ENCODE peak calls at places on chromosomes 3 and 15, in nine cellular contexts. S, Z, G, H, N, D, R, J and X are unnamed samples.

GRCh38 chr3:28575748-28576589 is 227.3 kb upstream of the AZI2 start:
- DNase-seq in G (peak), J (peak), N (peak), Z (peak), D (peak), S (no peak), H (peak), R (peak), X (no peak)

GRCh38 chr3:155024006-155024638 is 56.0 kb upstream of the MME start:
- DNase-seq in G (no peak), J (no peak), R (no peak), S (peak), Z (peak), D (no peak), N (no peak), H (no peak), X (no peak)

GRCh38 chr3:197154-197855 is 742 bp downstream of the CHL1 start:
- DNase-seq in H (peak), J (peak), D (peak), R (no peak), N (peak), Z (no peak), G (peak), S (no peak), X (no peak)

GRCh38 chr3:8136553-8136952 is 365.1 kb upstream of the LMCD1 start:
- DNase-seq in R (no peak), N (no peak), J (no peak), D (no peak), G (no peak), S (no peak), H (no peak), Z (no peak), X (no peak)

GRCh38 chr3:25849101-25849500 is 59.2 kb downstream of the OXSM start:
- DNase-seq in N (no peak), Z (no peak), J (no peak), H (no peak), S (no peak), R (no peak), G (no peak), D (no peak), X (no peak)

GRCh38 chr3:57957823-57958222 is 50.4 kb upstream of the FLNB start:
- DNase-seq in S (no peak), D (no peak), R (no peak), Z (no peak), G (no peak), J (no peak), N (no peak), H (no peak), X (no peak)

GRCh38 chr3:59502806-59503205 is 453.0 kb upstream of the CFAP20DC start:
- DNase-seq in J (no peak), Z (no peak), H (no peak), S (peak), D (no peak), N (peak), G (no peak), R (no peak), X (peak)

GRCh38 chr3:114213669-114214541 is 23.5 kb downstream of the ZNF80 start:
- DNase-seq in Z (peak), N (peak), H (no peak), D (no peak), R (peak), G (no peak), J (peak), S (peak), X (peak)

GRCh38 chr3:155317211-155317610 is 23.7 kb upstream of the STRIT1 start:
- DNase-seq in J (no peak), S (no peak), G (no peak), Z (no peak), H (no peak), N (no peak), D (no peak), R (no peak), X (no peak)

GRCh38 chr15:66757521-66757920 is 55.5 kb downstream of the SMAD6 start:
- DNase-seq in S (no peak), N (no peak), G (no peak), R (no peak), Z (no peak), D (no peak), H (no peak), J (no peak), X (no peak)

GRCh38 chr3:149339931-149340309 is 6.5 kb upstream of the TM4SF18 start:
- DNase-seq in D (peak), R (peak), S (peak), Z (peak), J (no peak), H (no peak), N (peak), G (peak), X (peak)

GRCh38 chr3:141146979-141147470 is 84.6 kb upstream of the PXYLP1 start:
- DNase-seq in R (no peak), D (no peak), Z (no peak), H (no peak), S (no peak), N (no peak), G (no peak), J (no peak), X (no peak)

GRCh38 chr15:31403606-31404005 is 77.0 kb downstream of the KLF13 start:
- DNase-seq in D (no peak), Z (no peak), H (no peak), S (no peak), N (no peak), J (no peak), R (no peak), G (no peak), X (no peak)

GRCh38 chr3:27311400-27311799 is 57.8 kb downstream of the NEK10 start:
- DNase-seq in H (no peak), J (no peak), D (no peak), Z (no peak), G (no peak), R (no peak), S (peak), N (peak), X (peak)

GRCh38 chr3:53219897-53220483 is 35.8 kb downstream of the TKT start:
- DNase-seq in R (peak), N (peak), J (peak), G (peak), H (peak), D (peak), Z (peak), S (peak), X (peak)